ENCODE peak calls at places on chromosomes 1 and 21, in seven cellular contexts. One of them, this sample, is unnamed.

GRCh38 chr21:40719615-40720014 is 127.3 kb downstream of the DSCAM start:
- DNase-seq in HepG2: no peak
- DNase-seq in endothelial cell of umbilical vein: no peak
- DNase-seq in GM12878: no peak
- DNase-seq in GM23248: no peak
- DNase-seq in NT2/D1: no peak
- DNase-seq in IMR-90: no peak
- DNase-seq in this sample: no peak

GRCh38 chr1:17030186-17030585 is 18.5 kb upstream of the ATP13A2 start:
- DNase-seq in IMR-90: no peak
- DNase-seq in GM12878: no peak
- DNase-seq in HepG2: no peak
- DNase-seq in endothelial cell of umbilical vein: no peak
- DNase-seq in GM23248: no peak
- DNase-seq in NT2/D1: no peak
- DNase-seq in this sample: no peak

GRCh38 chr1:59071289-59071688 is 225.6 kb upstream of the FGGY start:
- DNase-seq in HepG2: peak
- DNase-seq in NT2/D1: no peak
- DNase-seq in endothelial cell of umbilical vein: no peak
- DNase-seq in GM23248: no peak
- DNase-seq in GM12878: no peak
- DNase-seq in IMR-90: no peak
- DNase-seq in this sample: no peak

GRCh38 chr1:180946537-180947507 is 34.1 kb downstream of the KIAA1614 start:
- DNase-seq in HepG2: no peak
- DNase-seq in GM12878: no peak
- DNase-seq in endothelial cell of umbilical vein: no peak
- DNase-seq in NT2/D1: no peak
- DNase-seq in IMR-90: no peak
- DNase-seq in GM23248: no peak
- DNase-seq in this sample: no peak

GRCh38 chr1:81832573-81832972 is 31.8 kb downstream of the ADGRL2 start:
- DNase-seq in HepG2: no peak
- DNase-seq in GM12878: no peak
- DNase-seq in IMR-90: peak
- DNase-seq in GM23248: peak
- DNase-seq in NT2/D1: no peak
- DNase-seq in endothelial cell of umbilical vein: no peak
- DNase-seq in this sample: peak

GRCh38 chr1:235998812-235999211 is 66.1 kb downstream of the NID1 start:
- DNase-seq in GM12878: peak
- DNase-seq in HepG2: no peak
- DNase-seq in endothelial cell of umbilical vein: no peak
- DNase-seq in NT2/D1: no peak
- DNase-seq in IMR-90: no peak
- DNase-seq in GM23248: no peak
- DNase-seq in this sample: no peak

GRCh38 chr1:17046043-17046657 is 7.7 kb downstream of the SDHB start:
- DNase-seq in HepG2: peak
- DNase-seq in GM12878: no peak
- DNase-seq in NT2/D1: no peak
- DNase-seq in IMR-90: peak
- DNase-seq in GM23248: peak
- DNase-seq in endothelial cell of umbilical vein: peak
- DNase-seq in this sample: peak

GRCh38 chr1:185050823-185051451 is 5.6 kb downstream of the RNF2 start:
- DNase-seq in endothelial cell of umbilical vein: no peak
- DNase-seq in IMR-90: no peak
- DNase-seq in GM12878: no peak
- DNase-seq in GM23248: no peak
- DNase-seq in HepG2: no peak
- DNase-seq in NT2/D1: no peak
- DNase-seq in this sample: no peak

GRCh38 chr1:2206813-2207488 is 12.4 kb upstream of the FAAP20 start:
- DNase-seq in HepG2: no peak
- DNase-seq in GM23248: no peak
- DNase-seq in NT2/D1: no peak
- DNase-seq in endothelial cell of umbilical vein: no peak
- DNase-seq in IMR-90: no peak
- DNase-seq in GM12878: no peak
- DNase-seq in this sample: no peak

GRCh38 chr21:37220433-37220980 is 46.6 kb downstream of the VPS26C start:
- DNase-seq in HepG2: peak
- DNase-seq in endothelial cell of umbilical vein: peak
- DNase-seq in GM23248: peak
- DNase-seq in GM12878: no peak
- DNase-seq in IMR-90: peak
- DNase-seq in NT2/D1: peak
- DNase-seq in this sample: peak

GRCh38 chr21:31162827-31163226 is 124.6 kb upstream of the KRTAP19-8 start:
- DNase-seq in endothelial cell of umbilical vein: no peak
- DNase-seq in HepG2: no peak
- DNase-seq in GM23248: peak
- DNase-seq in IMR-90: peak
- DNase-seq in NT2/D1: no peak
- DNase-seq in GM12878: no peak
- DNase-seq in this sample: peak

GRCh38 chr1:218339267-218339831 is 5.8 kb upstream of the TGFB2 start:
- DNase-seq in NT2/D1: no peak
- DNase-seq in endothelial cell of umbilical vein: peak
- DNase-seq in GM23248: peak
- DNase-seq in HepG2: peak
- DNase-seq in IMR-90: peak
- DNase-seq in GM12878: no peak
- DNase-seq in this sample: peak

GRCh38 chr1:210758261-210758660 is 375.7 kb downstream of the KCNH1 start:
- DNase-seq in HepG2: no peak
- DNase-seq in GM12878: no peak
- DNase-seq in endothelial cell of umbilical vein: no peak
- DNase-seq in GM23248: no peak
- DNase-seq in NT2/D1: no peak
- DNase-seq in IMR-90: no peak
- DNase-seq in this sample: no peak

GRCh38 chr1:30884723-30885122 is 23.8 kb downstream of the SDC3 start:
- DNase-seq in HepG2: no peak
- DNase-seq in endothelial cell of umbilical vein: no peak
- DNase-seq in NT2/D1: no peak
- DNase-seq in IMR-90: no peak
- DNase-seq in GM12878: no peak
- DNase-seq in GM23248: no peak
- DNase-seq in this sample: no peak

GRCh38 chr1:206108635-206109034 is 8.6 kb downstream of the AVPR1B start:
- DNase-seq in endothelial cell of umbilical vein: no peak
- DNase-seq in GM12878: no peak
- DNase-seq in NT2/D1: no peak
- DNase-seq in IMR-90: no peak
- DNase-seq in HepG2: no peak
- DNase-seq in GM23248: peak
- DNase-seq in this sample: no peak

GRCh38 chr1:182588460-182589396 is at the start of gene RNASEL:
- DNase-seq in GM12878: no peak
- DNase-seq in endothelial cell of umbilical vein: peak
- DNase-seq in IMR-90: peak
- DNase-seq in HepG2: no peak
- DNase-seq in GM23248: peak
- DNase-seq in NT2/D1: peak
- DNase-seq in this sample: peak

GRCh38 chr1:147245586-147246021 is 3.1 kb downstream of the CHD1L start:
- DNase-seq in GM23248: no peak
- DNase-seq in IMR-90: no peak
- DNase-seq in HepG2: no peak
- DNase-seq in GM12878: no peak
- DNase-seq in NT2/D1: no peak
- DNase-seq in endothelial cell of umbilical vein: no peak
- DNase-seq in this sample: no peak

GRCh38 chr21:44984792-44985440 is 45.1 kb downstream of the SLX9 start:
- DNase-seq in NT2/D1: no peak
- DNase-seq in endothelial cell of umbilical vein: no peak
- DNase-seq in GM12878: no peak
- DNase-seq in IMR-90: no peak
- DNase-seq in GM23248: no peak
- DNase-seq in HepG2: peak
- DNase-seq in this sample: no peak

GRCh38 chr1:244451951-244452795 is 464 bp upstream of the ADSS2 start:
- DNase-seq in NT2/D1: peak
- DNase-seq in IMR-90: peak
- DNase-seq in HepG2: peak
- DNase-seq in endothelial cell of umbilical vein: peak
- DNase-seq in GM23248: peak
- DNase-seq in GM12878: peak
- DNase-seq in this sample: peak

GRCh38 chr1:94899756-94900155 is 27.2 kb downstream of the CNN3 start:
- DNase-seq in endothelial cell of umbilical vein: no peak
- DNase-seq in IMR-90: no peak
- DNase-seq in GM23248: no peak
- DNase-seq in HepG2: no peak
- DNase-seq in NT2/D1: no peak
- DNase-seq in GM12878: no peak
- DNase-seq in this sample: peak

DNA sequence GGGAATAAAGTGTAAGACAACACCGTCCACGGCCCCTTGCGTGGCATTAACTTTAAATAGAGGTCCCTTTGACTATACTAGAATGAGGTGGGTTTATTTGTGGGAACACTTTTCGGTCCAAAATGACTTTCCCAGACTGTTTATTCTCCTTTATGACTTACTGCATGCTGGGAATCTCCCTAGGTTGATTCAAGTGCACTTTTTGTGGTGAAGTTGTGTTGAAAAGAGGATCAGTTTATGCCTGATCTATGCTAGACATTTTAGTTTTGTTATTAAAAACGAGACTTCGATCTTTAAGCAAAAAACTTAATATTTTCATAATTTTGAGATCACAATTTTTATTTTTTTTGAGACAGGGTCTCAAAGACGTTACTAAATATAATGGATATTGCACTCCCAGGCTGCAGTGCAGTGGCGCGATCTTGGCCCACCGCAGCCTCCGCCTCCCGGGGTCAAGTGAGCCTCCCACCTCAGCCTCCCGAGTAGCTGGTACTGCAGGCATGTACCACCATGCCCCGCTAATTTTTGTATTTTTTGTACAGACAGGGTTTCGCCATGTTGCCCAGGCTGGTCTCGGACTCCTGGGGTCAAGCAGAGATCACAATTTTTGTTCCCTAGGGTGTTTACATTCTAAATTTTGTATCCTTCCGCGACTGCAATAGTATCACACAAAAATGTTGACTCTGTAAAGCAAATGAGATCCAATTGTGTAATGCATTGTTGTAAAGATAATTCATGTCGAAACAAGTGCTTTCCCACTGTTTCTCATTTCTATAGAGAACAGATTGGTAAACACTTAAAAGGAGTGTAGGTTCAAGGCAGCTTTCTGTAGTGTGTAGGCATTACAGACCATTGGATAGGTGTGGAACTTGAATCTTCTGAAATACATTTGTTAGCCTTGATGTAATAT is 1.6 kb downstream of the CDC42 start:
- DNase-seq in GM23248: peak
- DNase-seq in IMR-90: peak
- DNase-seq in GM12878: no peak
- DNase-seq in NT2/D1: no peak
- DNase-seq in endothelial cell of umbilical vein: no peak
- DNase-seq in HepG2: no peak
- DNase-seq in this sample: no peak
- H3K9ac ChIP-seq in GM23248: peak
- H3K9ac ChIP-seq in IMR-90: peak
- H3K9ac ChIP-seq in GM12878: peak
- H3K9ac ChIP-seq in NT2/D1: peak
- H3K9ac ChIP-seq in endothelial cell of umbilical vein: peak
- H3K9ac ChIP-seq in HepG2: peak
- H3K9ac ChIP-seq in this sample: peak

GRCh38 chr21:9753943-9754342 is 767.4 kb upstream of the TPTE start:
- DNase-seq in NT2/D1: no peak
- DNase-seq in GM23248: no peak
- DNase-seq in endothelial cell of umbilical vein: no peak
- DNase-seq in HepG2: no peak
- DNase-seq in GM12878: no peak
- DNase-seq in IMR-90: no peak
- DNase-seq in this sample: no peak

GRCh38 chr21:9755611-9756010 is 765.8 kb upstream of the TPTE start:
- DNase-seq in HepG2: no peak
- DNase-seq in endothelial cell of umbilical vein: no peak
- DNase-seq in IMR-90: no peak
- DNase-seq in NT2/D1: no peak
- DNase-seq in GM23248: no peak
- DNase-seq in GM12878: no peak
- DNase-seq in this sample: no peak

GRCh38 chr21:9750341-9751086 is 770.9 kb upstream of the TPTE start:
- DNase-seq in GM12878: no peak
- DNase-seq in HepG2: no peak
- DNase-seq in GM23248: no peak
- DNase-seq in IMR-90: no peak
- DNase-seq in NT2/D1: no peak
- DNase-seq in endothelial cell of umbilical vein: no peak
- DNase-seq in this sample: no peak
- H3K9ac ChIP-seq in GM12878: no peak
- H3K9ac ChIP-seq in HepG2: no peak
- H3K9ac ChIP-seq in GM23248: no peak
- H3K9ac ChIP-seq in IMR-90: no peak
- H3K9ac ChIP-seq in NT2/D1: no peak
- H3K9ac ChIP-seq in endothelial cell of umbilical vein: no peak
- H3K9ac ChIP-seq in this sample: no peak

GRCh38 chr1:41780322-41780721 is 138.4 kb downstream of the HIVEP3 start:
- DNase-seq in GM12878: no peak
- DNase-seq in endothelial cell of umbilical vein: no peak
- DNase-seq in HepG2: no peak
- DNase-seq in GM23248: no peak
- DNase-seq in NT2/D1: no peak
- DNase-seq in IMR-90: no peak
- DNase-seq in this sample: no peak

GRCh38 chr1:41779350-41779749 is 139.4 kb downstream of the HIVEP3 start:
- DNase-seq in GM12878: no peak
- DNase-seq in IMR-90: no peak
- DNase-seq in endothelial cell of umbilical vein: no peak
- DNase-seq in GM23248: no peak
- DNase-seq in NT2/D1: no peak
- DNase-seq in HepG2: no peak
- DNase-seq in this sample: no peak

GRCh38 chr1:41780916-41781315 is 137.8 kb downstream of the HIVEP3 start:
- DNase-seq in IMR-90: no peak
- DNase-seq in GM12878: no peak
- DNase-seq in NT2/D1: no peak
- DNase-seq in endothelial cell of umbilical vein: no peak
- DNase-seq in GM23248: no peak
- DNase-seq in HepG2: no peak
- DNase-seq in this sample: no peak

GRCh38 chr1:41784516-41785279 is 134.0 kb downstream of the HIVEP3 start:
- DNase-seq in GM12878: no peak
- DNase-seq in endothelial cell of umbilical vein: no peak
- DNase-seq in GM23248: peak
- DNase-seq in IMR-90: no peak
- DNase-seq in HepG2: no peak
- DNase-seq in NT2/D1: no peak
- DNase-seq in this sample: peak

GRCh38 chr1:41783189-41783639 is 135.5 kb downstream of the HIVEP3 start:
- DNase-seq in NT2/D1: no peak
- DNase-seq in endothelial cell of umbilical vein: peak
- DNase-seq in GM23248: peak
- DNase-seq in IMR-90: peak
- DNase-seq in GM12878: no peak
- DNase-seq in HepG2: no peak
- DNase-seq in this sample: peak
- H3K9ac ChIP-seq in NT2/D1: no peak
- H3K9ac ChIP-seq in endothelial cell of umbilical vein: no peak
- H3K9ac ChIP-seq in GM23248: peak
- H3K9ac ChIP-seq in IMR-90: no peak
- H3K9ac ChIP-seq in GM12878: no peak
- H3K9ac ChIP-seq in HepG2: no peak
- H3K9ac ChIP-seq in this sample: no peak

GRCh38 chr1:116663821-116664220 is 3.7 kb downstream of the IGSF3 start:
- DNase-seq in HepG2: no peak
- DNase-seq in NT2/D1: no peak
- DNase-seq in GM12878: no peak
- DNase-seq in IMR-90: no peak
- DNase-seq in GM23248: no peak
- DNase-seq in endothelial cell of umbilical vein: no peak
- DNase-seq in this sample: no peak
- H3K9ac ChIP-seq in HepG2: no peak
- H3K9ac ChIP-seq in NT2/D1: no peak
- H3K9ac ChIP-seq in GM12878: no peak
- H3K9ac ChIP-seq in IMR-90: no peak
- H3K9ac ChIP-seq in GM23248: no peak
- H3K9ac ChIP-seq in endothelial cell of umbilical vein: no peak
- H3K9ac ChIP-seq in this sample: no peak